ENCODE peak calls at places on chromosomes 5 and 9, in seven cellular contexts. W, Y, L, R, K, H and N are unnamed samples.

GRCh38 chr9:136494012-136494411 is 11.2 kb upstream of the SEC16A start:
- DNase-seq in R (no peak), L (no peak), W (no peak), K (no peak), H (no peak), Y (no peak), N (no peak)

GRCh38 chr9:121841771-121842611 is 190.6 kb downstream of the DAB2IP start:
- DNase-seq in W (no peak), H (no peak), L (no peak), R (no peak), K (no peak), Y (peak; percentile 35), N (no peak)

GRCh38 chr5:35963381-35963843 is 25.0 kb upstream of the CAPSL start:
- DNase-seq in W (no peak), H (peak; percentile 25), L (peak; percentile 11), Y (no peak), R (peak; percentile 28), K (peak; percentile 31), N (no peak)

GRCh38 chr5:146005264-146005663 is 68.9 kb downstream of the SH3RF2 start:
- DNase-seq in W (no peak), L (no peak), Y (no peak), H (no peak), R (no peak), K (no peak), N (no peak)

GRCh38 chr9:84592918-84593317 is 76.6 kb upstream of the NTRK2 start:
- DNase-seq in H (no peak), Y (no peak), L (no peak), K (no peak), R (no peak), W (no peak), N (no peak)

GRCh38 chr5:167918492-167919267 is 372.8 kb upstream of the WWC1 start:
- DNase-seq in L (no peak), R (no peak), H (no peak), K (no peak), Y (no peak), W (no peak), N (no peak)

GRCh38 chr5:127959152-127959764 is 124.3 kb upstream of the SLC12A2 start:
- DNase-seq in Y (no peak), R (no peak), K (no peak), L (peak; percentile 83), W (peak; percentile 25), H (peak; percentile 7), N (peak; percentile 89)

GRCh38 chr5:106292654-106293053 is 1378.1 kb downstream of the EFNA5 start:
- DNase-seq in H (no peak), W (no peak), Y (no peak), R (no peak), K (no peak), L (no peak), N (no peak)

GRCh38 chr5:93622240-93622885 is 39.3 kb downstream of the NR2F1 start:
- DNase-seq in L (no peak), K (peak; percentile 35), Y (no peak), W (no peak), R (peak; percentile 59), H (peak; percentile 16), N (no peak)

GRCh38 chr5:35990524-35990923 is 666 bp downstream of the UGT3A1 start:
- DNase-seq in R (peak; percentile 22), W (no peak), L (no peak), K (no peak), H (no peak), Y (no peak), N (no peak)

GRCh38 chr9:121781143-121781542 is 129.7 kb downstream of the DAB2IP start:
- DNase-seq in R (no peak), K (no peak), Y (no peak), L (no peak), W (no peak), H (no peak), N (no peak)

GRCh38 chr9:15142903-15143534 is 164.0 kb downstream of the TTC39B start:
- DNase-seq in R (peak; percentile 69), K (peak; percentile 52), H (peak; percentile 41), W (peak; percentile 60), L (no peak), Y (no peak), N (no peak)

GRCh38 chr5:91339053-91339710 is 43.9 kb downstream of the ARRDC3 start:
- DNase-seq in R (peak; percentile 55), L (no peak), H (no peak), W (no peak), K (no peak), Y (no peak), N (no peak)

GRCh38 chr5:5342784-5343183 is 79.7 kb upstream of the ICE1 start:
- DNase-seq in Y (no peak), R (no peak), H (no peak), W (no peak), K (no peak), L (no peak), N (no peak)

GRCh38 chr9:99726758-99727157 is 94.9 kb upstream of the NR4A3 start:
- DNase-seq in W (no peak), Y (no peak), L (no peak), H (no peak), R (no peak), K (no peak), N (no peak)

GRCh38 chr9:128113526-128114325 is 13.8 kb downstream of the PTGES2 start:
- DNase-seq in W (no peak), L (peak; percentile 34), R (no peak), Y (peak; percentile 76), H (no peak), K (no peak), N (peak; percentile 36)

GRCh38 chr5:113035096-113035495 is 58.5 kb downstream of the DCP2 start:
- DNase-seq in Y (no peak), H (no peak), K (no peak), R (no peak), L (no peak), W (no peak), N (no peak)

GRCh38 chr9:38227061-38227540 is 158.1 kb upstream of the SHB start:
- DNase-seq in R (peak; percentile 58), Y (no peak), L (peak; percentile 21), K (peak; percentile 89), H (peak; percentile 1), W (peak; percentile 39), N (peak; percentile 16)

GRCh38 chr9:95284152-95284551 is 33.4 kb downstream of the FANCC start:
- DNase-seq in H (no peak), K (no peak), W (no peak), R (no peak), L (no peak), Y (no peak), N (no peak)

GRCh38 chr9:120152295-120152694 is 427.7 kb downstream of the CDK5RAP2 start:
- DNase-seq in K (no peak), W (no peak), L (no peak), R (peak; percentile 87), H (no peak), Y (no peak), N (no peak)

GRCh38 chr5:180487556-180487955 is 6.6 kb upstream of the CNOT6 start:
- DNase-seq in K (no peak), Y (no peak), H (no peak), L (no peak), W (no peak), R (no peak), N (no peak)

GRCh38 chr9:91857831-91858669 is 92.0 kb downstream of the ROR2 start:
- DNase-seq in R (peak; percentile 63), L (no peak), H (no peak), W (no peak), K (no peak), Y (no peak), N (no peak)

GRCh38 chr5:180313677-180314076 is 21.8 kb upstream of the MAPK9 start:
- DNase-seq in H (no peak), W (peak; percentile 79), K (no peak), R (no peak), L (no peak), Y (peak; percentile 79), N (no peak)

GRCh38 chr9:98775831-98776441 is 20.4 kb downstream of the ANKS6 start:
- DNase-seq in W (peak; percentile 62), Y (no peak), H (peak; percentile 21), K (peak; percentile 74), R (peak; percentile 89), L (no peak), N (no peak)

GRCh38 chr9:129803679-129804065 is 688 bp downstream of the TOR1B start:
- DNase-seq in Y (no peak), H (no peak), R (peak; percentile 66), W (no peak), L (no peak), K (no peak), N (no peak)

GRCh38 chr5:10726913-10727517 is 34.0 kb downstream of the DAP start:
- DNase-seq in L (no peak), W (no peak), R (no peak), H (no peak), Y (no peak), K (peak; percentile 57), N (no peak)

GRCh38 chr9:122261469-122261881 is 3.2 kb downstream of the RBM18 start:
- DNase-seq in W (peak; percentile 20), K (no peak), H (peak; percentile 21), R (no peak), L (peak; percentile 64), Y (peak; percentile 93), N (peak; percentile 79)

GRCh38 chr9:135698767-135699166 is 514 bp downstream of the SOHLH1 start:
- DNase-seq in W (no peak), R (no peak), Y (no peak), K (no peak), H (no peak), L (no peak), N (no peak)

GRCh38 chr5:91224459-91224858 is 158.7 kb downstream of the ARRDC3 start:
- DNase-seq in Y (no peak), L (no peak), R (no peak), K (no peak), W (no peak), H (no peak), N (no peak)

GRCh38 chr5:146447734-146448380 is 724 bp downstream of the TCERG1 start:
- DNase-seq in L (peak; percentile 45), W (no peak), H (peak; percentile 28), Y (no peak), K (peak; percentile 70), R (no peak), N (peak; percentile 34)

GRCh38 chr9:114086009-114086408 is 7.9 kb upstream of the AMBP start:
- DNase-seq in H (no peak), W (no peak), Y (no peak), K (no peak), R (no peak), L (no peak), N (no peak)

GRCh38 chr5:175035882-175036533 is 311.6 kb downstream of the MSX2 start:
- DNase-seq in L (no peak), H (no peak), R (no peak), Y (no peak), K (no peak), W (no peak), N (no peak)

GRCh38 chr5:149546974-149547373 is 4.3 kb downstream of the CSNK1A1 start:
- DNase-seq in L (no peak), H (no peak), W (no peak), Y (no peak), K (no peak), R (no peak), N (no peak)

GRCh38 chr5:168443950-168444700 is 42.1 kb upstream of the RARS1 start:
- DNase-seq in Y (no peak), H (no peak), W (no peak), K (no peak), L (no peak), R (no peak), N (no peak)